ENCODE peak calls at places on chromosome 6, in four cellular contexts. Q, C, Z and Y are unnamed samples.

GRCh38 chr6:149306967-149307366 is 10.5 kb upstream of the TAB2 start:
- DNase-seq in C (no peak), Q (no peak), Z (no peak), Y (no peak)

GRCh38 chr6:65064844-65065243 is 642.2 kb downstream of the EYS start:
- DNase-seq in Q (no peak), C (no peak), Z (peak; percentile 2), Y (no peak)

GRCh38 chr6:127058027-127058426 is 60.4 kb upstream of the RSPO3 start:
- DNase-seq in Z (no peak), C (no peak), Q (no peak), Y (no peak)

GRCh38 chr6:169789146-169789943 is 37.9 kb downstream of the ERMARD start:
- DNase-seq in Z (no peak), C (no peak), Q (no peak), Y (no peak)

GRCh38 chr6:108651781-108652227 is 91.1 kb downstream of the FOXO3 start:
- DNase-seq in Z (peak; percentile 59), Q (peak; percentile 67), C (no peak), Y (no peak)

GRCh38 chr6:165694296-165694695 is 31.3 kb upstream of the PDE10A start:
- DNase-seq in Z (no peak), Q (no peak), C (no peak), Y (no peak)

GRCh38 chr6:46062991-46063390 is 47.3 kb upstream of the CLIC5 start:
- DNase-seq in C (no peak), Z (no peak), Q (no peak), Y (no peak)

GRCh38 chr6:155185544-155185943 is 78.3 kb upstream of the CLDN20 start:
- DNase-seq in C (no peak), Q (no peak), Z (peak; percentile 39), Y (no peak)

GRCh38 chr6:126944512-126944911 is 174.0 kb upstream of the RSPO3 start:
- DNase-seq in Z (no peak), C (no peak), Q (no peak), Y (no peak)

GRCh38 chr6:109526905-109527628 is 44.0 kb upstream of the ZBTB24 start:
- DNase-seq in Q (peak; percentile 30), C (no peak), Z (no peak), Y (peak; percentile 5)

GRCh38 chr6:120894077-120894476 is 440.2 kb downstream of the TBC1D32 start:
- DNase-seq in Z (no peak), C (no peak), Q (no peak), Y (no peak)

GRCh38 chr6:114342826-114343781 is at the start of gene HS3ST5:
- DNase-seq in Z (no peak), Q (peak; percentile 30), C (no peak), Y (no peak)

GRCh38 chr6:116482780-116483179 is 21.6 kb downstream of the CALHM6 start:
- DNase-seq in Q (no peak), C (no peak), Z (no peak), Y (no peak)

GRCh38 chr6:36289281-36290018 is 19.6 kb downstream of the PNPLA1 start:
- DNase-seq in C (no peak), Z (peak; percentile 61), Q (no peak), Y (no peak)

GRCh38 chr6:35033683-35034082 is 107.5 kb downstream of the TCP11 start:
- DNase-seq in Z (no peak), C (no peak), Q (no peak), Y (no peak)

GRCh38 chr6:98775205-98775604 is 59.2 kb upstream of the POU3F2 start:
- DNase-seq in Z (no peak), Q (no peak), C (no peak), Y (no peak)

GRCh38 chr6:34657307-34657978 is 39.1 kb downstream of the ILRUN start:
- DNase-seq in Q (no peak), Z (peak; percentile 47), C (no peak), Y (no peak)

GRCh38 chr6:92126983-92127382 is 1292.4 kb downstream of the EPHA7 start:
- DNase-seq in Q (no peak), C (no peak), Z (no peak), Y (no peak)

GRCh38 chr6:137832110-137832509 is 34.9 kb upstream of the TNFAIP3 start:
- DNase-seq in C (no peak), Q (no peak), Z (peak; percentile 94), Y (no peak)

GRCh38 chr6:122645256-122645655 is 35.1 kb downstream of the PKIB start:
- DNase-seq in C (no peak), Q (no peak), Z (no peak), Y (no peak)

GRCh38 chr6:50791900-50792508 is 26.7 kb upstream of the TFAP2B start:
- DNase-seq in Q (no peak), C (no peak), Z (no peak), Y (no peak)

GRCh38 chr6:15616266-15616665 is 46.6 kb downstream of the DTNBP1 start:
- DNase-seq in C (no peak), Z (no peak), Q (no peak), Y (no peak)

GRCh38 chr6:66558189-66558588 is 851.2 kb upstream of the EYS start:
- DNase-seq in Q (no peak), C (no peak), Z (no peak), Y (no peak)

GRCh38 chr6:31010393-31011060 is at the start of gene MUC22:
- DNase-seq in Z (peak; percentile 24), C (no peak), Q (no peak), Y (no peak)

GRCh38 chr6:150549007-150549406 is 50.7 kb upstream of the PLEKHG1 start:
- DNase-seq in Z (no peak), C (no peak), Q (no peak), Y (no peak)

GRCh38 chr6:22906091-22906549 is 336.8 kb downstream of the HDGFL1 start:
- DNase-seq in C (no peak), Z (no peak), Q (no peak), Y (no peak)

GRCh38 chr6:71345505-71345904 is 56.9 kb downstream of the OGFRL1 start:
- DNase-seq in Q (no peak), Z (no peak), C (no peak), Y (no peak)

GRCh38 chr6:140871911-140872310 is 1260.8 kb upstream of the GJE1 start:
- DNase-seq in C (no peak), Z (peak; percentile 54), Q (no peak), Y (no peak)

GRCh38 chr6:24908555-24908954 is 27.2 kb downstream of the RIPOR2 start:
- DNase-seq in Q (no peak), C (no peak), Z (no peak), Y (no peak)
- H3K27ac ChIP-seq in Q (no peak overlapping the region), C (peak overlapping the region; percentile 81), Z (no peak overlapping the region), Y (no peak overlapping the region)

DNA sequence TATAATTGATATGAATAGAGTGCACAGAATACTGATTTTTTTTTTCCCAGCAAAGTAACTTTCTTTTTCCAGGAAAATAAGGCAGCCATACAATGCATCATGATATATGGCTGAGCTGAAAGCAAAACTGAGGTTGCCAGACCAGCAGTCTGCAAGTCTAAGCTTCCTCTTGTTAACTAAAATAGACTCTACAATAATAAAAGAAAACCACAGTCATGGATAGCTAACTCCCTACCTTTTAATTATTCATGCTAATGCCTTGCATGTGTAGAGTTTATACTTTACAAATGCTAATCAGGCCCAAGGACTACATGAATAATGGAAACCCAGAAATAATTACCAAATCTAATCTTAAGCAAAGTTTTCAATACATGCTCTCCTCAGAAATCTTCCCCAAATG is 47.4 kb downstream of the MAP7 start:
- DNase-seq in C (no peak), Q (no peak), Z (no peak), Y (no peak)
- H3K4me1 ChIP-seq in C (no peaks in the 10 kb centered on the region), Q (no peaks in the 10 kb centered on the region), Z (no peaks in the 10 kb centered on the region), Y (no peaks in the 10 kb centered on the region)

DNA sequence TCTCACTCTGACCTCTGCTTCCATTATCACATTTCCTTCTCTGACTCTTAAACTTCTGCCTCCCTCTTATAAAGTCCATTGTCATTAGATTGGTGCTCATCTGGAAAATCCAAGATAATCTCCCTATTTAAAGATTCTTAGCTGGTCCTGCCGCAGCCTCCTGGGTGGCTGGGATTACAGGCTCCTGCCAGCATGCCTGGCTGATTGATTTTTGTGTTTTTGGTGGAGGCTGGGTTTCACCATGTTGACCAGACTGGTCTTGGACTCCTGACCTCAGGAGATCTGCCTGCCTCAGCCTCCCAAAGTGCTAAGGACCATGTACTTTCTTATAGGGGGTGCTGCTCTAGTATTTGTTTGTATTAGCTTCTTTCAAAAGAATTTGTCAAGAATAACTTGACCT is 5.3 kb upstream of the RPF2 start:
- DNase-seq in Z (no peak), C (no peak), Q (no peak), Y (no peak)
- H3K27ac ChIP-seq in Z (no peak overlapping the region), C (no peak overlapping the region), Q (no peak overlapping the region), Y (no peak overlapping the region)

DNA sequence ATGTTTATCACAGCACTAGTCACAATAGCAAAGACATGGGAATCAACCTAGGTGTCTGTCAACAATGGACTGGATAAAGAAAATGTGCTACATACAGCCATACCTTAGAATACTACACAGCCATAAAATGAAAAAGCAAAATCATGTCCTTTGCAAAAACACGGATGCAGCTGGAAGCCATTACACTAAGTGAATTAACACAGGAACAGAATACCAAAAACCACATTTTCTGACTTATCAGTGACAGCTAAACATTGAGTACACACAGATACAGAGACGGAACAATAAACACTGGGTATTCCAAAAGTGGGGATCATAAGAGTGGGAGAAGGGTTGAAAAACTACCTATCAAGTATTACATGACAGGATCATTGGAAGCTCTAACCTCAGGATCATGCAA is 43.3 kb upstream of the DST start:
- DNase-seq in Z (no peak), Q (no peak), C (no peak), Y (no peak)
- H3K4me1 ChIP-seq in Z (peaks cover 30% of the 10 kb centered on the region), Q (no peaks in the 10 kb centered on the region), C (no peaks in the 10 kb centered on the region), Y (no peaks in the 10 kb centered on the region)

GRCh38 chr6:37867756-37868446 is 48.4 kb downstream of the ZFAND3 start:
- DNase-seq in Q (no peak), C (no peak), Z (no peak), Y (no peak)
- H3K27ac ChIP-seq in Q (no peak overlapping the region), C (no peak overlapping the region), Z (no peak overlapping the region), Y (no peak overlapping the region)

GRCh38 chr6:53344993-53345392 is 3.8 kb downstream of the ELOVL5 start:
- DNase-seq in Q (no peak), Z (no peak), C (no peak), Y (no peak)
- H3K4me1 ChIP-seq in Q (peaks cover 5% of the 10 kb centered on the region), Z (peaks cover 10% of the 10 kb centered on the region), C (no peaks in the 10 kb centered on the region), Y (peaks cover 71% of the 10 kb centered on the region)